ENCODE peak calls at places on chromosomes 6 and 20, in eight cellular contexts. One of them, this sample, is unnamed.

GRCh38 chr6:148407372-148407771 is 64.7 kb downstream of the SASH1 start:
- DNase-seq in AG08395: peak
- DNase-seq in AML-193: no peak
- DNase-seq in activated CD4-positive, alpha-beta T cell treated with anti-CD3 and anti-CD28 coated beads for 48 hours: no peak
- DNase-seq in hypothalamus: no peak
- DNase-seq in fibroblast of gingiva: peak
- DNase-seq in ELR: peak
- DNase-seq in GM20000: no peak
- DNase-seq in this sample: no peak

GRCh38 chr6:128327890-128328289 is 192.5 kb downstream of the PTPRK start:
- DNase-seq in fibroblast of gingiva: peak
- DNase-seq in activated CD4-positive, alpha-beta T cell treated with anti-CD3 and anti-CD28 coated beads for 48 hours: peak
- DNase-seq in AML-193: peak
- DNase-seq in AG08395: no peak
- DNase-seq in ELR: peak
- DNase-seq in GM20000: peak
- DNase-seq in hypothalamus: no peak
- DNase-seq in this sample: peak

GRCh38 chr20:55469074-55469473 is 536.2 kb downstream of the CBLN4 start:
- DNase-seq in AML-193: no peak
- DNase-seq in ELR: no peak
- DNase-seq in hypothalamus: no peak
- DNase-seq in GM20000: no peak
- DNase-seq in activated CD4-positive, alpha-beta T cell treated with anti-CD3 and anti-CD28 coated beads for 48 hours: no peak
- DNase-seq in AG08395: no peak
- DNase-seq in fibroblast of gingiva: no peak
- DNase-seq in this sample: no peak

GRCh38 chr6:37110455-37111155 is 59.3 kb upstream of the PIM1 start:
- DNase-seq in AG08395: no peak
- DNase-seq in fibroblast of gingiva: no peak
- DNase-seq in AML-193: no peak
- DNase-seq in GM20000: peak
- DNase-seq in ELR: no peak
- DNase-seq in activated CD4-positive, alpha-beta T cell treated with anti-CD3 and anti-CD28 coated beads for 48 hours: peak
- DNase-seq in hypothalamus: no peak
- DNase-seq in this sample: peak

GRCh38 chr20:15656124-15656523 is 917.1 kb downstream of the KIF16B start:
- DNase-seq in activated CD4-positive, alpha-beta T cell treated with anti-CD3 and anti-CD28 coated beads for 48 hours: no peak
- DNase-seq in fibroblast of gingiva: no peak
- DNase-seq in ELR: no peak
- DNase-seq in hypothalamus: no peak
- DNase-seq in GM20000: no peak
- DNase-seq in AG08395: no peak
- DNase-seq in AML-193: no peak
- DNase-seq in this sample: no peak

GRCh38 chr6:155397172-155397705 is 58.4 kb downstream of the NOX3 start:
- DNase-seq in fibroblast of gingiva: no peak
- DNase-seq in ELR: no peak
- DNase-seq in GM20000: no peak
- DNase-seq in AG08395: no peak
- DNase-seq in activated CD4-positive, alpha-beta T cell treated with anti-CD3 and anti-CD28 coated beads for 48 hours: no peak
- DNase-seq in AML-193: no peak
- DNase-seq in hypothalamus: no peak
- DNase-seq in this sample: no peak

GRCh38 chr6:75693534-75693933 is 55.5 kb upstream of the MYO6 start:
- DNase-seq in activated CD4-positive, alpha-beta T cell treated with anti-CD3 and anti-CD28 coated beads for 48 hours: no peak
- DNase-seq in AML-193: peak
- DNase-seq in GM20000: no peak
- DNase-seq in hypothalamus: no peak
- DNase-seq in fibroblast of gingiva: peak
- DNase-seq in AG08395: no peak
- DNase-seq in ELR: peak
- DNase-seq in this sample: no peak

GRCh38 chr6:39260451-39260850 is 31.2 kb upstream of the KCNK5 start:
- DNase-seq in hypothalamus: no peak
- DNase-seq in activated CD4-positive, alpha-beta T cell treated with anti-CD3 and anti-CD28 coated beads for 48 hours: no peak
- DNase-seq in GM20000: no peak
- DNase-seq in fibroblast of gingiva: no peak
- DNase-seq in AG08395: no peak
- DNase-seq in ELR: peak
- DNase-seq in AML-193: no peak
- DNase-seq in this sample: no peak

GRCh38 chr6:106870069-106870468 is 104.5 kb downstream of the CD24 start:
- DNase-seq in GM20000: no peak
- DNase-seq in AML-193: no peak
- DNase-seq in fibroblast of gingiva: no peak
- DNase-seq in activated CD4-positive, alpha-beta T cell treated with anti-CD3 and anti-CD28 coated beads for 48 hours: no peak
- DNase-seq in hypothalamus: no peak
- DNase-seq in ELR: peak
- DNase-seq in AG08395: peak
- DNase-seq in this sample: no peak

GRCh38 chr20:40880063-40880715 is 148.4 kb upstream of the TOP1 start:
- DNase-seq in AML-193: peak
- DNase-seq in GM20000: no peak
- DNase-seq in hypothalamus: no peak
- DNase-seq in activated CD4-positive, alpha-beta T cell treated with anti-CD3 and anti-CD28 coated beads for 48 hours: no peak
- DNase-seq in fibroblast of gingiva: no peak
- DNase-seq in ELR: peak
- DNase-seq in AG08395: no peak
- DNase-seq in this sample: no peak

GRCh38 chr6:43715056-43715788 is 27.6 kb upstream of the MRPS18A start:
- DNase-seq in AG08395: no peak
- DNase-seq in GM20000: peak
- DNase-seq in activated CD4-positive, alpha-beta T cell treated with anti-CD3 and anti-CD28 coated beads for 48 hours: no peak
- DNase-seq in AML-193: no peak
- DNase-seq in ELR: no peak
- DNase-seq in fibroblast of gingiva: no peak
- DNase-seq in hypothalamus: no peak
- DNase-seq in this sample: peak

GRCh38 chr20:36113015-36113414 is 41.5 kb upstream of the EPB41L1 start:
- DNase-seq in GM20000: no peak
- DNase-seq in fibroblast of gingiva: no peak
- DNase-seq in activated CD4-positive, alpha-beta T cell treated with anti-CD3 and anti-CD28 coated beads for 48 hours: no peak
- DNase-seq in AML-193: no peak
- DNase-seq in ELR: no peak
- DNase-seq in AG08395: no peak
- DNase-seq in hypothalamus: no peak
- DNase-seq in this sample: no peak

GRCh38 chr6:148438593-148438992 is 96.0 kb downstream of the SASH1 start:
- DNase-seq in GM20000: no peak
- DNase-seq in fibroblast of gingiva: peak
- DNase-seq in ELR: no peak
- DNase-seq in hypothalamus: no peak
- DNase-seq in activated CD4-positive, alpha-beta T cell treated with anti-CD3 and anti-CD28 coated beads for 48 hours: no peak
- DNase-seq in AG08395: peak
- DNase-seq in AML-193: no peak
- DNase-seq in this sample: no peak

GRCh38 chr6:108805611-108806181 is 42.5 kb upstream of the ARMC2 start:
- DNase-seq in AG08395: no peak
- DNase-seq in activated CD4-positive, alpha-beta T cell treated with anti-CD3 and anti-CD28 coated beads for 48 hours: no peak
- DNase-seq in GM20000: peak
- DNase-seq in hypothalamus: no peak
- DNase-seq in AML-193: no peak
- DNase-seq in fibroblast of gingiva: no peak
- DNase-seq in ELR: no peak
- DNase-seq in this sample: no peak

GRCh38 chr6:32885698-32886286 is 31.8 kb downstream of the PSMB9 start:
- DNase-seq in ELR: peak
- DNase-seq in fibroblast of gingiva: peak
- DNase-seq in GM20000: peak
- DNase-seq in activated CD4-positive, alpha-beta T cell treated with anti-CD3 and anti-CD28 coated beads for 48 hours: no peak
- DNase-seq in AG08395: peak
- DNase-seq in AML-193: peak
- DNase-seq in hypothalamus: no peak
- DNase-seq in this sample: peak

GRCh38 chr6:45832063-45832462 is 183.6 kb downstream of the CLIC5 start:
- DNase-seq in GM20000: no peak
- DNase-seq in AG08395: no peak
- DNase-seq in activated CD4-positive, alpha-beta T cell treated with anti-CD3 and anti-CD28 coated beads for 48 hours: no peak
- DNase-seq in hypothalamus: no peak
- DNase-seq in AML-193: no peak
- DNase-seq in fibroblast of gingiva: no peak
- DNase-seq in ELR: no peak
- DNase-seq in this sample: no peak

GRCh38 chr6:143007626-143008025 is 53.1 kb upstream of the AIG1 start:
- DNase-seq in fibroblast of gingiva: peak
- DNase-seq in GM20000: no peak
- DNase-seq in activated CD4-positive, alpha-beta T cell treated with anti-CD3 and anti-CD28 coated beads for 48 hours: no peak
- DNase-seq in AG08395: peak
- DNase-seq in hypothalamus: no peak
- DNase-seq in ELR: no peak
- DNase-seq in AML-193: no peak
- DNase-seq in this sample: no peak

GRCh38 chr20:5658897-5659296 is 91.3 kb upstream of the SHLD1 start:
- DNase-seq in hypothalamus: peak
- DNase-seq in GM20000: peak
- DNase-seq in AG08395: peak
- DNase-seq in fibroblast of gingiva: peak
- DNase-seq in ELR: peak
- DNase-seq in AML-193: no peak
- DNase-seq in activated CD4-positive, alpha-beta T cell treated with anti-CD3 and anti-CD28 coated beads for 48 hours: peak
- DNase-seq in this sample: peak

GRCh38 chr20:58700121-58700780 is 7.7 kb downstream of the NPEPL1 start:
- DNase-seq in AG08395: no peak
- DNase-seq in activated CD4-positive, alpha-beta T cell treated with anti-CD3 and anti-CD28 coated beads for 48 hours: peak
- DNase-seq in hypothalamus: no peak
- DNase-seq in fibroblast of gingiva: peak
- DNase-seq in GM20000: no peak
- DNase-seq in ELR: no peak
- DNase-seq in AML-193: no peak
- DNase-seq in this sample: no peak

GRCh38 chr20:48126227-48126740 is 341.0 kb upstream of the SULF2 start:
- DNase-seq in GM20000: no peak
- DNase-seq in ELR: no peak
- DNase-seq in hypothalamus: no peak
- DNase-seq in AML-193: no peak
- DNase-seq in AG08395: no peak
- DNase-seq in fibroblast of gingiva: no peak
- DNase-seq in activated CD4-positive, alpha-beta T cell treated with anti-CD3 and anti-CD28 coated beads for 48 hours: no peak
- DNase-seq in this sample: no peak

GRCh38 chr20:36754656-36755222 is 8.8 kb upstream of the NDRG3 start:
- DNase-seq in hypothalamus: no peak
- DNase-seq in GM20000: peak
- DNase-seq in activated CD4-positive, alpha-beta T cell treated with anti-CD3 and anti-CD28 coated beads for 48 hours: peak
- DNase-seq in fibroblast of gingiva: peak
- DNase-seq in ELR: peak
- DNase-seq in AML-193: peak
- DNase-seq in AG08395: peak
- DNase-seq in this sample: peak

GRCh38 chr6:57262491-57262890 is 40.4 kb upstream of the RAB23 start:
- DNase-seq in fibroblast of gingiva: peak
- DNase-seq in activated CD4-positive, alpha-beta T cell treated with anti-CD3 and anti-CD28 coated beads for 48 hours: no peak
- DNase-seq in AG08395: peak
- DNase-seq in hypothalamus: peak
- DNase-seq in AML-193: no peak
- DNase-seq in GM20000: no peak
- DNase-seq in ELR: no peak
- DNase-seq in this sample: no peak

GRCh38 chr6:10528170-10528981 is 7.2 kb downstream of the GCNT2 start:
- DNase-seq in AML-193: peak
- DNase-seq in fibroblast of gingiva: peak
- DNase-seq in hypothalamus: no peak
- DNase-seq in AG08395: no peak
- DNase-seq in GM20000: peak
- DNase-seq in ELR: peak
- DNase-seq in activated CD4-positive, alpha-beta T cell treated with anti-CD3 and anti-CD28 coated beads for 48 hours: peak
- DNase-seq in this sample: peak

GRCh38 chr20:59933296-59933848 is at the start of gene SYCP2:
- DNase-seq in AG08395: peak
- DNase-seq in fibroblast of gingiva: peak
- DNase-seq in GM20000: peak
- DNase-seq in hypothalamus: no peak
- DNase-seq in activated CD4-positive, alpha-beta T cell treated with anti-CD3 and anti-CD28 coated beads for 48 hours: peak
- DNase-seq in ELR: no peak
- DNase-seq in AML-193: no peak
- DNase-seq in this sample: no peak

GRCh38 chr6:135149376-135149775 is 31.7 kb upstream of the MYB start:
- DNase-seq in ELR: no peak
- DNase-seq in hypothalamus: no peak
- DNase-seq in GM20000: no peak
- DNase-seq in AG08395: no peak
- DNase-seq in activated CD4-positive, alpha-beta T cell treated with anti-CD3 and anti-CD28 coated beads for 48 hours: no peak
- DNase-seq in AML-193: peak
- DNase-seq in fibroblast of gingiva: no peak
- DNase-seq in this sample: no peak

GRCh38 chr6:138572200-138572875 is 73.0 kb upstream of the NHSL1 start:
- DNase-seq in GM20000: no peak
- DNase-seq in ELR: peak
- DNase-seq in fibroblast of gingiva: peak
- DNase-seq in AML-193: no peak
- DNase-seq in activated CD4-positive, alpha-beta T cell treated with anti-CD3 and anti-CD28 coated beads for 48 hours: peak
- DNase-seq in AG08395: peak
- DNase-seq in hypothalamus: no peak
- DNase-seq in this sample: no peak

GRCh38 chr6:165615629-165616028 is 47.4 kb downstream of the PDE10A start:
- DNase-seq in hypothalamus: no peak
- DNase-seq in fibroblast of gingiva: no peak
- DNase-seq in ELR: no peak
- DNase-seq in GM20000: no peak
- DNase-seq in AML-193: no peak
- DNase-seq in activated CD4-positive, alpha-beta T cell treated with anti-CD3 and anti-CD28 coated beads for 48 hours: no peak
- DNase-seq in AG08395: peak
- DNase-seq in this sample: no peak

GRCh38 chr20:24662286-24662685 is 192.9 kb downstream of the SYNDIG1 start:
- DNase-seq in GM20000: no peak
- DNase-seq in hypothalamus: no peak
- DNase-seq in AML-193: no peak
- DNase-seq in activated CD4-positive, alpha-beta T cell treated with anti-CD3 and anti-CD28 coated beads for 48 hours: no peak
- DNase-seq in fibroblast of gingiva: no peak
- DNase-seq in AG08395: no peak
- DNase-seq in ELR: no peak
- DNase-seq in this sample: no peak

GRCh38 chr6:28167068-28167467 is 25.4 kb downstream of the ZKSCAN8 start:
- DNase-seq in activated CD4-positive, alpha-beta T cell treated with anti-CD3 and anti-CD28 coated beads for 48 hours: no peak
- DNase-seq in AG08395: peak
- DNase-seq in ELR: peak
- DNase-seq in GM20000: no peak
- DNase-seq in hypothalamus: no peak
- DNase-seq in AML-193: no peak
- DNase-seq in fibroblast of gingiva: peak
- DNase-seq in this sample: no peak

GRCh38 chr6:33017024-33017423 is 7.6 kb upstream of the HLA-DOA start:
- DNase-seq in AML-193: no peak
- DNase-seq in hypothalamus: no peak
- DNase-seq in ELR: no peak
- DNase-seq in fibroblast of gingiva: no peak
- DNase-seq in AG08395: no peak
- DNase-seq in GM20000: no peak
- DNase-seq in activated CD4-positive, alpha-beta T cell treated with anti-CD3 and anti-CD28 coated beads for 48 hours: no peak
- DNase-seq in this sample: no peak

GRCh38 chr20:47499053-47499452 is 2.6 kb upstream of the NCOA3 start:
- DNase-seq in activated CD4-positive, alpha-beta T cell treated with anti-CD3 and anti-CD28 coated beads for 48 hours: no peak
- DNase-seq in GM20000: no peak
- DNase-seq in ELR: no peak
- DNase-seq in AG08395: no peak
- DNase-seq in hypothalamus: no peak
- DNase-seq in fibroblast of gingiva: no peak
- DNase-seq in AML-193: no peak
- DNase-seq in this sample: no peak

GRCh38 chr20:57714409-57715267 is 4.8 kb upstream of the PMEPA1 start:
- DNase-seq in ELR: peak
- DNase-seq in AG08395: peak
- DNase-seq in AML-193: no peak
- DNase-seq in fibroblast of gingiva: peak
- DNase-seq in activated CD4-positive, alpha-beta T cell treated with anti-CD3 and anti-CD28 coated beads for 48 hours: no peak
- DNase-seq in GM20000: no peak
- DNase-seq in hypothalamus: no peak
- DNase-seq in this sample: no peak

GRCh38 chr6:154901856-154902552 is 93.1 kb upstream of the TIAM2 start:
- DNase-seq in hypothalamus: no peak
- DNase-seq in fibroblast of gingiva: no peak
- DNase-seq in activated CD4-positive, alpha-beta T cell treated with anti-CD3 and anti-CD28 coated beads for 48 hours: no peak
- DNase-seq in AG08395: no peak
- DNase-seq in AML-193: no peak
- DNase-seq in GM20000: no peak
- DNase-seq in ELR: no peak
- DNase-seq in this sample: no peak

GRCh38 chr20:37919389-37920040 is 16.6 kb downstream of the VSTM2L start:
- DNase-seq in AML-193: no peak
- DNase-seq in GM20000: no peak
- DNase-seq in AG08395: no peak
- DNase-seq in fibroblast of gingiva: no peak
- DNase-seq in hypothalamus: no peak
- DNase-seq in ELR: no peak
- DNase-seq in activated CD4-positive, alpha-beta T cell treated with anti-CD3 and anti-CD28 coated beads for 48 hours: no peak
- DNase-seq in this sample: no peak

This sample was measured in GM13976.